ENCODE peak calls at places on chromosomes 7 and 10, in nine cellular contexts. T, E, D, K, U, M, X, H and Q are unnamed samples.

GRCh38 chr10:76902949-76903348 is 734.7 kb downstream of the KCNMA1 start:
- DNase-seq in M (peak; percentile 63), D (peak; percentile 55), X (no peak), H (peak; percentile 57), E (no peak), U (peak; percentile 80), K (peak; percentile 56), T (peak; percentile 17), Q (no peak)

GRCh38 chr10:113267616-113268015 is 285.2 kb upstream of the HABP2 start:
- DNase-seq in X (no peak), D (no peak), H (no peak), K (no peak), M (no peak), U (no peak), E (no peak), T (peak; percentile 15), Q (no peak)

GRCh38 chr10:114970515-114970914 is 32.5 kb downstream of the TRUB1 start:
- DNase-seq in T (no peak), U (no peak), E (no peak), H (no peak), K (no peak), M (no peak), D (no peak), X (no peak), Q (no peak)

GRCh38 chr10:49092477-49092876 is 22.8 kb downstream of the VSTM4 start:
- DNase-seq in K (no peak), E (peak; percentile 46), M (peak; percentile 50), H (no peak), T (no peak), X (peak; percentile 56), D (no peak), U (no peak), Q (peak; percentile 34)

GRCh38 chr10:79985481-79986072 is 36.7 kb upstream of the SFTPD start:
- DNase-seq in K (no peak), T (no peak), X (no peak), M (no peak), E (no peak), D (no peak), H (no peak), U (no peak), Q (no peak)

GRCh38 chr7:100369105-100369504 is 4.2 kb upstream of the PILRA start:
- DNase-seq in X (no peak), M (peak; percentile 71), H (peak; percentile 92), D (peak; percentile 74), U (no peak), E (peak; percentile 81), K (peak; percentile 43), T (no peak), Q (no peak)

GRCh38 chr7:33669251-33669670 is 236.1 kb upstream of the BMPER start:
- DNase-seq in U (no peak), X (no peak), K (no peak), D (no peak), E (no peak), H (peak; percentile 29), M (no peak), T (no peak), Q (no peak)

GRCh38 chr7:126483972-126484371 is 768.8 kb downstream of the GRM8 start:
- DNase-seq in T (no peak), E (no peak), X (no peak), M (no peak), H (no peak), K (no peak), U (no peak), D (no peak), Q (no peak)

GRCh38 chr7:19410096-19410495 is 264.9 kb upstream of the FERD3L start:
- DNase-seq in T (peak; percentile 71), H (no peak), X (no peak), K (no peak), M (no peak), D (no peak), E (no peak), U (no peak), Q (no peak)

GRCh38 chr10:117537436-117537903 is 5.1 kb upstream of the EMX2 start:
- DNase-seq in D (peak; percentile 70), H (no peak), T (no peak), X (peak; percentile 86), K (no peak), M (no peak), E (no peak), U (peak; percentile 43), Q (no peak)
- TF ChIP-seq CTCF in D (peak; percentile 80), H (peak; percentile 67), T (no peak), X (no peak), K (peak; percentile 50), M (peak; percentile 80), E (peak; percentile 56), U (peak; percentile 60), Q (peak; percentile 89)

GRCh38 chr10:100106865-100107264 is 25.2 kb upstream of the CPN1 start:
- DNase-seq in D (no peak), E (no peak), H (no peak), K (no peak), M (no peak), T (no peak), X (no peak), U (no peak), Q (no peak)

GRCh38 chr10:100103581-100103980 is 21.9 kb upstream of the CPN1 start:
- DNase-seq in X (no peak), U (no peak), M (no peak), E (no peak), T (peak; percentile 45), H (no peak), D (no peak), K (no peak), Q (no peak)

GRCh38 chr10:100101526-100102076 is 19.9 kb upstream of the CPN1 start:
- DNase-seq in K (peak; percentile 47), D (no peak), M (no peak), U (no peak), E (no peak), H (no peak), X (no peak), T (peak; percentile 30), Q (no peak)

GRCh38 chr10:100104300-100104699 is 22.6 kb upstream of the CPN1 start:
- DNase-seq in D (no peak), E (no peak), X (no peak), M (no peak), H (no peak), T (no peak), U (no peak), K (no peak), Q (no peak)

DNA sequence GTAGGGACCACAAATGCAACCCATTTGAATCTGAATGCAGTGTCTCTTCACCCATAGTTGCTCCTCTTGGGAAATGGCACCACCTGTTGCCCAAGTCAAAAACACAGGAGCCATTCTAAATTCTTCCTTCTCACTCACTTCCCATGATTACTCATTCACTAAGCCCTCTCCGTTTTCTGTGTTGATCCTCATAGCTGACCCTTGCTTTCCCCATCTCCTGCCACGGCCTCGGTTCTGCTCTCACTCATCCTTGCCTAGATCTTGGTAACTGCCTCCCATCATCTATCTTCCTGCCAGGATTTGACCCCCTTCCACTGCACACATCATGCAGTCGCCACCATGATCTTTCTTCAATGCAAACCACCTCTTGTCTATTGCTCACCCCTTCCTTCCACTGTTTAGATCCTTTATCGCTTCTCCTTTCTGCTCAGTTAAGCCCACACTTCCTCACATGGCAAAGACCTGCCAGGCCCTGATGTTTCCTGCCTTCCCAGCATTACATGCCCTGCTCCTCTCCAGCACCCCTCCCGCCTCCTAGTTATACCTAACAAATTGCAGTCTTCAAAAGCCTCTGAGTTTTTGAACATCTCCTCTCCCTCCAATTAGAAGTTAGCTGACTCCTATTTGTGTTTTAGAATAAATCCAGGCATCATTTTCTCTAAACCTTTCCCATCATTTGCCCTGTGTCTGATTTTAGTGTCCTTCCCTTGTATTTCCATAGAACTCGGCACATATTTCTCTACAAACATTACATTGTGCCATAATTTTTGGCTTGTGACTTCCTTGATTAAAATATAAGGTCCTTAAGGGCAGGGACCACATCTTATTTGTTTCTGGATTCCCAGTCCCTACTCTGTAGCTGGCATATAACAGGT is 19.2 kb upstream of the CPN1 start:
- DNase-seq in H (no peak), K (no peak), T (peak; percentile 41), M (no peak), X (no peak), U (no peak), E (no peak), D (no peak), Q (no peak)
- TF ChIP-seq CTCF in H (no peak), K (no peak), T (peak; percentile 27), M (no peak), X (no peak), U (no peak), E (no peak), D (no peak), Q (peak; percentile 30)

GRCh38 chr7:27172823-27173411 is 1.2 kb downstream of the HOXA10 start:
- DNase-seq in X (peak; percentile 95), D (peak; percentile 89), E (peak; percentile 65), M (no peak), U (no peak), T (peak; percentile 71), K (peak; percentile 89), H (no peak), Q (no peak)

GRCh38 chr7:27170494-27170811 is 3.7 kb downstream of the HOXA10 start:
- DNase-seq in M (no peak), T (no peak), X (no peak), E (no peak), H (no peak), D (no peak), K (no peak), U (no peak), Q (no peak)

GRCh38 chr7:27170936-27171635 is 3.0 kb downstream of the HOXA10 start:
- DNase-seq in X (peak; percentile 88), U (no peak), T (peak; percentile 30), D (peak; percentile 75), H (no peak), K (no peak), M (no peak), E (peak; percentile 51), Q (no peak)

GRCh38 chr7:27172388-27172774 is 1.7 kb downstream of the HOXA10 start:
- DNase-seq in M (no peak), K (no peak), X (peak; percentile 88), E (peak; percentile 58), T (peak; percentile 45), U (no peak), H (no peak), D (peak; percentile 58), Q (peak; percentile 67)

DNA sequence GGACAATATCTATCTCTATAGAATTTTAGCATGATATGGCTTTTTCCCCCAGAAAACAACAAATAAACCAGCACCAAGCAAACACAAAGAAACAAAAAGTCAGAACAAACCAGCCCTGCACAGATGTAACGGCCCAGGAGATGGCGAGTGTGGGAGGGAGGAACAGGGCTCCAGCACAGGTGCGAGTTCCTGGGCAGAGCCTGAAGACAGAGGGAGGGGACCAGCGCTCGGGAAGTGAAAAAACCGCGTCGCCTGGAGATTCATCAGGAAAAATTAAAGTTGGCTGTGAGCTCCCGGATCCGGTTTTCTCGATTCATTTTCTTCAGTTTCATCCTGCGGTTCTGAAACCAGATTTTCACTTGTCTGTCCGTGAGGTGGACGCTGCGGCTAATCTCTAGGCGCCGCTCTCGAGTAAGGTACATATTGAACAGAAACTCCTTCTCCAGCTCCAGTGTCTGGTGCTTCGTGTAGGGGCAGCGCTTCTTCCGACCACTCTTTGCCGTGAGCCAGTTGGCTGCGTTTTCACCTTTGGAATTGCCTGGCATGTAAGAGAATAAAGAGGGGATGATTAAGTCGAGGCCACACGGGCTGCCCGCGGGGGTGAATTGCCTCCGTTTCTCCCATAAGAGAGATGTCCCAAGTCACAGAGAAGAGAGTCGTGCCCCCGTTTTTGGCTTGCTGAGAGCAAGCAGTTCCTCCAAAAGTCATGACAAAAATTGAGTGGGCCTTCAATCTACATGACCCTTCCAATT is 2.3 kb downstream of the HOXA10 start:
- DNase-seq in T (peak; percentile 41), H (no peak), X (peak; percentile 85), E (peak; percentile 50), D (peak; percentile 49), U (no peak), M (no peak), K (no peak), Q (no peak)
- TF ChIP-seq CTCF in T (no peak), H (no peak), X (no peak), E (no peak), D (no peak), U (no peak), M (no peak), K (no peak), Q (no peak)

GRCh38 chr7:66075590-66076458 is at the start of gene ASL:
- DNase-seq in X (peak; percentile 98), K (peak; percentile 95), D (peak; percentile 96), H (peak; percentile 95), M (peak; percentile 91), U (peak; percentile 96), E (peak; percentile 96), T (peak; percentile 81), Q (peak; percentile 95)
- TF ChIP-seq CTCF in X (no peak), K (no peak), D (no peak), H (no peak), M (no peak), U (no peak), E (no peak), T (no peak), Q (peak; percentile 20)